ENCODE peak calls at places on chromosomes 3 and 15, in five cellular contexts. K is kidney tubule cell; M is left ventricle myocardium inferior; B is stimulated activated naive CD8-positive, alpha-beta T cell treated with anti-CD3 and anti-CD28 coated beads, Interleukin-15, amount 100 ng/mL, for 72 hours; G is A172. E is an unnamed sample.

GRCh38 chr3:142081178-142081577 is 68.2 kb downstream of the TFDP2 start:
- DNase-seq in K (no peak), M (no peak), B (no peak), G (no peak), E (no peak)

GRCh38 chr3:171774516-171774915 is 35.8 kb downstream of the PLD1 start:
- DNase-seq in G (no peak), M (no peak), B (no peak), K (no peak), E (no peak)

GRCh38 chr3:74074700-74075099 is 450.0 kb upstream of the PDZRN3 start:
- DNase-seq in M (no peak), B (no peak), K (no peak), G (no peak), E (no peak)

GRCh38 chr15:75573643-75574384 is 5.3 kb downstream of the PTPN9 start:
- DNase-seq in B (no peak), K (no peak), G (no peak), M (no peak), E (no peak)

GRCh38 chr3:49454457-49454856 is 15.6 kb upstream of the DAG1 start:
- DNase-seq in G (no peak), M (no peak), K (peak), B (no peak), E (no peak)

GRCh38 chr3:45775571-45776290 is 20.6 kb downstream of the SLC6A20 start:
- DNase-seq in B (no peak), M (no peak), G (no peak), K (no peak), E (no peak)

GRCh38 chr3:4245671-4246070 is 57.5 kb upstream of the SETMAR start:
- DNase-seq in G (no peak), K (no peak), M (no peak), B (no peak), E (no peak)

GRCh38 chr15:38533416-38533915 is 31.1 kb downstream of the RASGRP1 start:
- DNase-seq in G (no peak), B (no peak), M (no peak), K (no peak), E (no peak)

GRCh38 chr15:90002428-90002844 is 1.3 kb downstream of the ZNF710 start:
- DNase-seq in G (peak), M (peak), B (peak), K (peak), E (no peak)

GRCh38 chr15:74842581-74843444 is at the start of gene ULK3:
- DNase-seq in K (peak), G (peak), M (peak), B (peak), E (peak)

GRCh38 chr3:127672429-127673190 is at the start of gene ABTB1:
- DNase-seq in B (peak), G (peak), K (peak), M (peak), E (peak)

GRCh38 chr3:85483986-85484385 is 525.2 kb downstream of the CADM2 start:
- DNase-seq in B (no peak), M (no peak), K (no peak), G (no peak), E (no peak)

GRCh38 chr3:118337649-118338048 is 697.0 kb downstream of the IGSF11 start:
- DNase-seq in B (no peak), M (no peak), K (no peak), G (no peak), E (no peak)

GRCh38 chr3:59128685-59129084 is 78.9 kb upstream of the CFAP20DC start:
- DNase-seq in B (no peak), K (no peak), G (no peak), M (no peak), E (no peak)

GRCh38 chr3:187798531-187799520 is 53.6 kb upstream of the BCL6 start:
- DNase-seq in B (peak), G (no peak), M (no peak), K (no peak), E (no peak)

GRCh38 chr15:31439328-31439727 is 112.7 kb downstream of the KLF13 start:
- DNase-seq in K (peak), G (peak), B (peak), M (no peak), E (no peak)